ENCODE peak calls at places on chromosomes 3 and 15, in nine cellular contexts. X is OCI-LY7, E is transverse colon, A is neural progenitor cell, C is neuronal stem cell, J is GM23248, K is lung, W is fibroblast of lung, P is Panc1. V is an unnamed sample.

GRCh38 chr3:123733805-123734526 is 149.1 kb upstream of the HACD2 start:
- DNase-seq in W (peak), X (no peak), E (no peak), A (no peak), J (peak), C (no peak), K (no peak), P (no peak), V (no peak)

GRCh38 chr3:177439729-177440269 is 242.5 kb upstream of the TBL1XR1 start:
- DNase-seq in K (no peak), A (no peak), E (no peak), C (no peak), P (no peak), J (no peak), W (peak), X (no peak), V (no peak)

GRCh38 chr3:56136514-56136913 is 331.8 kb downstream of the ERC2 start:
- DNase-seq in P (no peak), X (no peak), C (no peak), E (no peak), K (no peak), J (no peak), W (no peak), A (no peak), V (no peak)

GRCh38 chr15:59444082-59444835 is 6.3 kb downstream of the FAM81A start:
- DNase-seq in P (no peak), X (no peak), C (no peak), A (no peak), E (no peak), W (no peak), J (no peak), K (no peak), V (no peak)

GRCh38 chr3:12042638-12043037 is 38.5 kb downstream of the SYN2 start:
- DNase-seq in E (no peak), J (no peak), C (no peak), X (no peak), W (no peak), A (no peak), K (no peak), P (no peak), V (no peak)

GRCh38 chr3:190229632-190230424 is 92.4 kb downstream of the CLDN1 start:
- DNase-seq in P (peak), A (no peak), K (no peak), X (no peak), W (peak), E (no peak), C (no peak), J (peak), V (no peak)

GRCh38 chr15:82919231-82919886 is 33.2 kb downstream of the HOMER2 start:
- DNase-seq in X (no peak), C (no peak), P (no peak), A (no peak), K (peak), E (peak), W (no peak), J (no peak), V (no peak)

GRCh38 chr3:53156368-53156834 is 4.6 kb upstream of the PRKCD start:
- DNase-seq in W (no peak), X (no peak), K (peak), A (peak), J (peak), P (no peak), C (no peak), E (peak), V (no peak)

GRCh38 chr3:195815169-195815771 is 3.5 kb upstream of the MUC4 start:
- DNase-seq in P (no peak), X (no peak), J (no peak), E (no peak), K (no peak), A (peak), C (no peak), W (no peak), V (no peak)

GRCh38 chr15:39312984-39313383 is 267.9 kb upstream of the THBS1 start:
- DNase-seq in X (peak), W (no peak), C (no peak), K (no peak), P (no peak), J (peak), E (peak), A (peak), V (no peak)

GRCh38 chr15:69998541-69999391 is 99.0 kb downstream of the TLE3 start:
- DNase-seq in E (no peak), C (no peak), A (no peak), W (no peak), X (no peak), P (no peak), J (no peak), K (no peak), V (no peak)

GRCh38 chr15:70528270-70528706 is 235.1 kb downstream of the UACA start:
- DNase-seq in A (no peak), J (peak), W (peak), P (no peak), C (no peak), K (no peak), X (peak), E (peak), V (no peak)

GRCh38 chr15:65259367-65259781 is 27.3 kb downstream of the PARP16 start:
- DNase-seq in W (peak), P (no peak), X (no peak), K (no peak), J (peak), E (peak), A (no peak), C (no peak), V (no peak)

GRCh38 chr3:60650171-60650570 is 601.1 kb downstream of the FHIT start:
- DNase-seq in E (no peak), W (no peak), A (no peak), J (no peak), X (no peak), C (no peak), P (no peak), K (no peak), V (no peak)

GRCh38 chr3:20930034-20930433 is 744.0 kb upstream of the SGO1 start:
- DNase-seq in X (peak), J (peak), E (no peak), P (no peak), C (no peak), A (peak), W (peak), K (no peak), V (no peak)

DNA sequence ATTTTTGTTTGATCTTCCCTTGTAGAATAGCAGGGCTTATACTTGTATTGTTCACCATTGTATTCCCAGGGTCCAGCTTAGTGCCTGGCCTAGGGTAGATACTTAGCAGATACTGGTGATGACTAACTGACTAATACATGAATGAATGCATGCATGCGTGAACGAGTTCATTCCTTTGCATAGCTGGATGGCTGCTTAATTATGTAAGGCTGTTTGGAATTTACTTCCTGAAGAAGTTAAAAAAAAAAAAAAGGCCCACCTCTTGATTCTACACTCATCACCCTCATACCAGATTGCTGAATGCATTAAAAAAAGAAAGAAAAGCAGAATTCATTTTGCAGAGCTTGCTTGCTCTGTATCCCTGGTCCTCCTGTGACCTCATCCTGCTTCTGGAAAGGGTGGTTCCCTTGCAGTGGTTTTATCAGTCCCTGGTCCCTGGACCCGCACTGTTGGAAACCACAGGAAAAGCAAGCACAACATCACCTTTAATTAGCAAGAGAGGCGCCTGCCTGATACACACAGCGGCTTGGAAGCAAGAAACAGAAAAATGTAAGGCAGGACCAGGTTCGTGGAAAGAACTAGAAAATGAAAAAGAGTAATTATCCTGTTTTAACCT is 277.6 kb upstream of the CFAP20DC start:
- DNase-seq in E (no peak), K (no peak), C (peak), W (no peak), A (peak), P (no peak), J (peak), X (no peak), V (no peak)
- H3K27ac ChIP-seq in E (no peak), K (no peak), C (peak), W (no peak), A (no peak), P (no peak), J (peak), X (no peak), V (no peak)

DNA sequence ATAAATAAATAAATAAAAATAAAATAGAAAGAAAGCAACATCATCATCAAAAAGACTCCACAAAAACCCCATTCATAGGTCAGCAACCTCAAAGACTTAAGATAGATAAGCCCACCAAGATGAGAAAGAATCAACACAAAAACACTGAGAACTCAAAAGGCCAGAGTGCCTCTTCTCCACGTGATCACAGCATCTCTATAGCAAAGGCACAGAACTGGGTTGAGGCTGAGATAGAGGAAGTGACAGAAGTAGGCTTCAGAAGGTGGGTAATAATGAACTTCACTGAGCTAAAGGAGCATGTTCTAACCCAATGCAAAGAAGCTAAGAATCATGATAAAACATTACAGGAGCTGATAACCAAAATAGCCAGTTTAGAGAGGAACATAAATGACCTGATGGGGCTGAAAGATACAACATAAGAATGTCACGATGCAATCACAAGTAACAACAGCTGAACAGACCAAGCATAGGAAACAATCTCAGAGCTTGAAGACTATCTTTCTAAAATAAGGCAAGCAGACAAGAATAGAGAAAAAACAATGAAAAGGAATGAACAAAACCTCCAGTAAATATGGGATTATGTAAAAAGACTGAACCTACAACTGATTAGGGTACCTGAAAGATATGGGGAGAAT is 26.4 kb downstream of the GNB5 start:
- DNase-seq in C (no peak), A (no peak), W (peak), P (no peak), K (no peak), E (no peak), J (peak), X (peak), V (no peak)
- H3K27ac ChIP-seq in C (no peak), A (no peak), W (no peak), P (peak), K (no peak), E (no peak), J (no peak), X (peak), V (no peak)

DNA sequence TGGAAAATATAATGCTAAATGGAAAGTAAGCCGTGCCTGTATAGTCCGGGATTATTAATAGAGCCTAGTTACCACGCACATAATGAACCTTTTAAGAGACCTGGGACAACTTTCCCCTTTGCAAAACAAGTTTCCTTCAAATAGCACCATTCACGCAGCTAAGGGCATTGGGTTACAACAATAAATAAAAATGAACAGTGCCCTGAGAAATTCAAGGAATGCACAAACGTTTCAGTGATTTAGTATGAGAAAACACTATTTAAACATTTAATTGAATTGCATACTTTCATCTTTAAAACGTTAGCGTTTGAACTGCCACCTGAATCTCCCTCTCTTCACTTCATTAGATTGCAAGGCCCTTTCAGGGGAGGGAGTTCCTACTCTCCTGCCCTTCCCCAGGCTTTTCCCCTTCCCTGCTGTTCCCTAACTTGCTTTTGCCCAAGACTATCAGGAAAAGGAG is 46.3 kb downstream of the SMAD6 start:
- DNase-seq in E (no peak), K (no peak), C (no peak), W (peak), X (no peak), J (peak), A (no peak), P (no peak), V (no peak)
- H3K27ac ChIP-seq in E (no peak), K (peak), C (no peak), W (peak), X (no peak), J (peak), A (no peak), P (peak), V (no peak)

GRCh38 chr3:9681723-9682081 is 21.9 kb upstream of the CPNE9 start:
- DNase-seq in J (no peak), P (no peak), K (no peak), W (no peak), X (no peak), C (no peak), E (peak), A (no peak), V (no peak)
- H3K27ac ChIP-seq in J (no peak), P (no peak), K (peak), W (no peak), X (no peak), C (no peak), E (no peak), A (no peak), V (no peak)